ENCODE peak calls at places on chromosome 6, in eight cellular contexts. One of them, this sample, is unnamed.

GRCh38 chr6:46876126-46876525 is 45.6 kb downstream of the ADGRF5 start:
- DNase-seq in A172: peak; percentile 45
- DNase-seq in amniotic stem cell: no peak
- DNase-seq in cardiac muscle cell: no peak
- DNase-seq in lower leg skin: no peak
- DNase-seq in NCI-H460: no peak
- DNase-seq in NAMALWA: no peak
- DNase-seq in SW480: peak; percentile 8
- DNase-seq in this sample: peak; percentile 99

GRCh38 chr6:132673376-132674094 is 14.6 kb upstream of the TAAR1 start:
- DNase-seq in A172: no peak
- DNase-seq in amniotic stem cell: no peak
- DNase-seq in cardiac muscle cell: no peak
- DNase-seq in lower leg skin: no peak
- DNase-seq in NCI-H460: peak; percentile 41
- DNase-seq in NAMALWA: no peak
- DNase-seq in SW480: peak; percentile 50
- DNase-seq in this sample: peak; percentile 46

GRCh38 chr6:111238464-111239119 is 151.3 kb downstream of the SLC16A10 start:
- DNase-seq in A172: peak; percentile 72
- DNase-seq in amniotic stem cell: no peak
- DNase-seq in cardiac muscle cell: no peak
- DNase-seq in lower leg skin: no peak
- DNase-seq in NCI-H460: no peak
- DNase-seq in NAMALWA: no peak
- DNase-seq in SW480: no peak
- DNase-seq in this sample: peak; percentile 81

GRCh38 chr6:150514806-150515362 is 84.8 kb upstream of the PLEKHG1 start:
- DNase-seq in A172: no peak
- DNase-seq in amniotic stem cell: no peak
- DNase-seq in cardiac muscle cell: no peak
- DNase-seq in lower leg skin: no peak
- DNase-seq in NCI-H460: no peak
- DNase-seq in NAMALWA: no peak
- DNase-seq in SW480: peak; percentile 33
- DNase-seq in this sample: no peak

GRCh38 chr6:161228911-161229591 is 44.8 kb downstream of the AGPAT4 start:
- DNase-seq in A172: peak; percentile 86
- DNase-seq in amniotic stem cell: peak; percentile 57
- DNase-seq in cardiac muscle cell: no peak
- DNase-seq in lower leg skin: no peak
- DNase-seq in NCI-H460: no peak
- DNase-seq in NAMALWA: no peak
- DNase-seq in SW480: no peak
- DNase-seq in this sample: peak; percentile 91

GRCh38 chr6:85641916-85642773 is 541 bp downstream of the SYNCRIP start:
- DNase-seq in A172: no peak
- DNase-seq in amniotic stem cell: peak; percentile 28
- DNase-seq in cardiac muscle cell: peak; percentile 73
- DNase-seq in lower leg skin: peak; percentile 93
- DNase-seq in NCI-H460: no peak
- DNase-seq in NAMALWA: peak; percentile 80
- DNase-seq in SW480: peak; percentile 63
- DNase-seq in this sample: peak; percentile 53

GRCh38 chr6:126110494-126111270 is 124.3 kb downstream of the TRMT11 start:
- DNase-seq in A172: no peak
- DNase-seq in amniotic stem cell: no peak
- DNase-seq in cardiac muscle cell: no peak
- DNase-seq in lower leg skin: no peak
- DNase-seq in NCI-H460: no peak
- DNase-seq in NAMALWA: no peak
- DNase-seq in SW480: no peak
- DNase-seq in this sample: no peak

GRCh38 chr6:161507375-161507774 is 233.5 kb upstream of the AGPAT4 start:
- DNase-seq in A172: no peak
- DNase-seq in amniotic stem cell: no peak
- DNase-seq in cardiac muscle cell: no peak
- DNase-seq in lower leg skin: no peak
- DNase-seq in NCI-H460: no peak
- DNase-seq in NAMALWA: no peak
- DNase-seq in SW480: no peak
- DNase-seq in this sample: no peak

GRCh38 chr6:54932622-54933021 is 86.1 kb downstream of the FAM83B start:
- DNase-seq in A172: no peak
- DNase-seq in amniotic stem cell: no peak
- DNase-seq in cardiac muscle cell: no peak
- DNase-seq in lower leg skin: no peak
- DNase-seq in NCI-H460: no peak
- DNase-seq in NAMALWA: no peak
- DNase-seq in SW480: no peak
- DNase-seq in this sample: no peak

GRCh38 chr6:158474961-158475343 is 84.9 kb upstream of the TMEM181 start:
- DNase-seq in A172: peak; percentile 47
- DNase-seq in amniotic stem cell: peak; percentile 18
- DNase-seq in cardiac muscle cell: no peak
- DNase-seq in lower leg skin: no peak
- DNase-seq in NCI-H460: no peak
- DNase-seq in NAMALWA: no peak
- DNase-seq in SW480: no peak
- DNase-seq in this sample: peak; percentile 53

GRCh38 chr6:163460307-163460782 is 45.8 kb downstream of the QKI start:
- DNase-seq in A172: no peak
- DNase-seq in amniotic stem cell: no peak
- DNase-seq in cardiac muscle cell: no peak
- DNase-seq in lower leg skin: no peak
- DNase-seq in NCI-H460: no peak
- DNase-seq in NAMALWA: peak; percentile 55
- DNase-seq in SW480: no peak
- DNase-seq in this sample: peak; percentile 64

GRCh38 chr6:53309897-53310291 is 38.9 kb downstream of the ELOVL5 start:
- DNase-seq in A172: no peak
- DNase-seq in amniotic stem cell: no peak
- DNase-seq in cardiac muscle cell: no peak
- DNase-seq in lower leg skin: no peak
- DNase-seq in NCI-H460: no peak
- DNase-seq in NAMALWA: no peak
- DNase-seq in SW480: no peak
- DNase-seq in this sample: no peak

GRCh38 chr6:99241905-99242534 is 107.5 kb downstream of the FAXC start:
- DNase-seq in A172: peak; percentile 25
- DNase-seq in amniotic stem cell: no peak
- DNase-seq in cardiac muscle cell: peak; percentile 26
- DNase-seq in lower leg skin: no peak
- DNase-seq in NCI-H460: peak; percentile 14
- DNase-seq in NAMALWA: peak; percentile 37
- DNase-seq in SW480: peak; percentile 42
- DNase-seq in this sample: peak; percentile 39

GRCh38 chr6:53837875-53838806 is 43.3 kb downstream of the LRRC1 start:
- DNase-seq in A172: no peak
- DNase-seq in amniotic stem cell: no peak
- DNase-seq in cardiac muscle cell: no peak
- DNase-seq in lower leg skin: no peak
- DNase-seq in NCI-H460: no peak
- DNase-seq in NAMALWA: no peak
- DNase-seq in SW480: no peak
- DNase-seq in this sample: no peak

GRCh38 chr6:3571206-3571815 is 114.5 kb upstream of the SLC22A23 start:
- DNase-seq in A172: no peak
- DNase-seq in amniotic stem cell: no peak
- DNase-seq in cardiac muscle cell: no peak
- DNase-seq in lower leg skin: no peak
- DNase-seq in NCI-H460: no peak
- DNase-seq in NAMALWA: no peak
- DNase-seq in SW480: no peak
- DNase-seq in this sample: no peak

GRCh38 chr6:3531481-3531880 is 74.6 kb upstream of the SLC22A23 start:
- DNase-seq in A172: no peak
- DNase-seq in amniotic stem cell: no peak
- DNase-seq in cardiac muscle cell: no peak
- DNase-seq in lower leg skin: no peak
- DNase-seq in NCI-H460: no peak
- DNase-seq in NAMALWA: no peak
- DNase-seq in SW480: no peak
- DNase-seq in this sample: no peak

GRCh38 chr6:72464246-72464645 is 157.6 kb upstream of the KCNQ5 start:
- DNase-seq in A172: no peak
- DNase-seq in amniotic stem cell: no peak
- DNase-seq in cardiac muscle cell: no peak
- DNase-seq in lower leg skin: no peak
- DNase-seq in NCI-H460: no peak
- DNase-seq in NAMALWA: no peak
- DNase-seq in SW480: no peak
- DNase-seq in this sample: no peak

GRCh38 chr6:524803-525202 is 132.1 kb downstream of the HUS1B start:
- DNase-seq in A172: no peak
- DNase-seq in amniotic stem cell: no peak
- DNase-seq in cardiac muscle cell: peak; percentile 3
- DNase-seq in lower leg skin: no peak
- DNase-seq in NCI-H460: no peak
- DNase-seq in NAMALWA: peak; percentile 26
- DNase-seq in SW480: no peak
- DNase-seq in this sample: no peak

GRCh38 chr6:44126320-44127149 is 717 bp downstream of the MRPL14 start:
- DNase-seq in A172: peak; percentile 57
- DNase-seq in amniotic stem cell: peak; percentile 10
- DNase-seq in cardiac muscle cell: peak; percentile 77
- DNase-seq in lower leg skin: peak; percentile 91
- DNase-seq in NCI-H460: no peak
- DNase-seq in NAMALWA: peak; percentile 62
- DNase-seq in SW480: peak; percentile 55
- DNase-seq in this sample: peak; percentile 68

GRCh38 chr6:62286470-62286843 is 432 bp upstream of the KHDRBS2 start:
- DNase-seq in A172: no peak
- DNase-seq in amniotic stem cell: no peak
- DNase-seq in cardiac muscle cell: peak; percentile 6
- DNase-seq in lower leg skin: no peak
- DNase-seq in NCI-H460: no peak
- DNase-seq in NAMALWA: no peak
- DNase-seq in SW480: no peak
- DNase-seq in this sample: no peak

GRCh38 chr6:132465530-132466485 is 47.1 kb downstream of the STX7 start:
- DNase-seq in A172: no peak
- DNase-seq in amniotic stem cell: no peak
- DNase-seq in cardiac muscle cell: no peak
- DNase-seq in lower leg skin: no peak
- DNase-seq in NCI-H460: no peak
- DNase-seq in NAMALWA: no peak
- DNase-seq in SW480: no peak
- DNase-seq in this sample: no peak

This sample was measured in HT1080.